ENCODE peak calls at places on chromosomes 12 and 14, in four cellular contexts. One of them, this sample, is unnamed.

GRCh38 chr12:49623142-49623899 is at the start of gene PRPF40B:
- DNase-seq in NCI-H510A treated with DMSO at 0.1 percent for 48 hours: peak
- DNase-seq in stimulated activated CD4-positive, alpha-beta T cell treated with anti-CD3 and anti-CD28 coated beads, TNF-alpha, amount 100 ng/mL, for 1 hour: peak
- DNase-seq in AML-193: peak
- DNase-seq in this sample: peak

GRCh38 chr12:114764516-114764915 is 80.5 kb upstream of the TBX3 start:
- DNase-seq in NCI-H510A treated with DMSO at 0.1 percent for 48 hours: no peak
- DNase-seq in AML-193: no peak
- DNase-seq in stimulated activated CD4-positive, alpha-beta T cell treated with anti-CD3 and anti-CD28 coated beads, TNF-alpha, amount 100 ng/mL, for 1 hour: no peak
- DNase-seq in this sample: no peak

GRCh38 chr14:71206766-71207371 is 299.6 kb downstream of the PCNX1 start:
- DNase-seq in AML-193: no peak
- DNase-seq in stimulated activated CD4-positive, alpha-beta T cell treated with anti-CD3 and anti-CD28 coated beads, TNF-alpha, amount 100 ng/mL, for 1 hour: no peak
- DNase-seq in NCI-H510A treated with DMSO at 0.1 percent for 48 hours: no peak
- DNase-seq in this sample: no peak

GRCh38 chr12:79547735-79548347 is 142.9 kb downstream of the PAWR start:
- DNase-seq in stimulated activated CD4-positive, alpha-beta T cell treated with anti-CD3 and anti-CD28 coated beads, TNF-alpha, amount 100 ng/mL, for 1 hour: no peak
- DNase-seq in NCI-H510A treated with DMSO at 0.1 percent for 48 hours: peak
- DNase-seq in AML-193: peak
- DNase-seq in this sample: no peak

GRCh38 chr12:94134226-94134795 is 14.1 kb upstream of the PLXNC1 start:
- DNase-seq in NCI-H510A treated with DMSO at 0.1 percent for 48 hours: peak
- DNase-seq in stimulated activated CD4-positive, alpha-beta T cell treated with anti-CD3 and anti-CD28 coated beads, TNF-alpha, amount 100 ng/mL, for 1 hour: no peak
- DNase-seq in AML-193: peak
- DNase-seq in this sample: no peak

GRCh38 chr14:67417633-67418032 is 5.7 kb upstream of the PLEK2 start:
- DNase-seq in NCI-H510A treated with DMSO at 0.1 percent for 48 hours: no peak
- DNase-seq in stimulated activated CD4-positive, alpha-beta T cell treated with anti-CD3 and anti-CD28 coated beads, TNF-alpha, amount 100 ng/mL, for 1 hour: no peak
- DNase-seq in AML-193: no peak
- DNase-seq in this sample: no peak

GRCh38 chr12:132672678-132673077 is 14.5 kb downstream of the POLE start:
- DNase-seq in NCI-H510A treated with DMSO at 0.1 percent for 48 hours: no peak
- DNase-seq in AML-193: no peak
- DNase-seq in stimulated activated CD4-positive, alpha-beta T cell treated with anti-CD3 and anti-CD28 coated beads, TNF-alpha, amount 100 ng/mL, for 1 hour: no peak
- DNase-seq in this sample: no peak

GRCh38 chr14:65100905-65101541 is 1.3 kb downstream of the MAX start:
- DNase-seq in NCI-H510A treated with DMSO at 0.1 percent for 48 hours: no peak
- DNase-seq in stimulated activated CD4-positive, alpha-beta T cell treated with anti-CD3 and anti-CD28 coated beads, TNF-alpha, amount 100 ng/mL, for 1 hour: no peak
- DNase-seq in AML-193: peak
- DNase-seq in this sample: no peak

GRCh38 chr14:68675233-68675577 is 117.7 kb downstream of the ZFP36L1 start:
- DNase-seq in AML-193: no peak
- DNase-seq in stimulated activated CD4-positive, alpha-beta T cell treated with anti-CD3 and anti-CD28 coated beads, TNF-alpha, amount 100 ng/mL, for 1 hour: no peak
- DNase-seq in NCI-H510A treated with DMSO at 0.1 percent for 48 hours: no peak
- DNase-seq in this sample: no peak

GRCh38 chr12:663293-663871 is at the start of gene NINJ2:
- DNase-seq in AML-193: no peak
- DNase-seq in stimulated activated CD4-positive, alpha-beta T cell treated with anti-CD3 and anti-CD28 coated beads, TNF-alpha, amount 100 ng/mL, for 1 hour: no peak
- DNase-seq in NCI-H510A treated with DMSO at 0.1 percent for 48 hours: no peak
- DNase-seq in this sample: no peak

GRCh38 chr12:100200450-100201181 is at the start of gene ACTR6:
- DNase-seq in AML-193: peak
- DNase-seq in stimulated activated CD4-positive, alpha-beta T cell treated with anti-CD3 and anti-CD28 coated beads, TNF-alpha, amount 100 ng/mL, for 1 hour: peak
- DNase-seq in NCI-H510A treated with DMSO at 0.1 percent for 48 hours: peak
- DNase-seq in this sample: peak

GRCh38 chr12:5830121-5830520 is 114.9 kb downstream of the ANO2 start:
- DNase-seq in NCI-H510A treated with DMSO at 0.1 percent for 48 hours: no peak
- DNase-seq in stimulated activated CD4-positive, alpha-beta T cell treated with anti-CD3 and anti-CD28 coated beads, TNF-alpha, amount 100 ng/mL, for 1 hour: no peak
- DNase-seq in AML-193: no peak
- DNase-seq in this sample: no peak

GRCh38 chr12:47242426-47242825 is 162.7 kb upstream of the AMIGO2 start:
- DNase-seq in AML-193: no peak
- DNase-seq in NCI-H510A treated with DMSO at 0.1 percent for 48 hours: no peak
- DNase-seq in stimulated activated CD4-positive, alpha-beta T cell treated with anti-CD3 and anti-CD28 coated beads, TNF-alpha, amount 100 ng/mL, for 1 hour: no peak
- DNase-seq in this sample: no peak

GRCh38 chr14:36988989-36989388 is 183.4 kb downstream of the SLC25A21 start:
- DNase-seq in AML-193: no peak
- DNase-seq in NCI-H510A treated with DMSO at 0.1 percent for 48 hours: no peak
- DNase-seq in stimulated activated CD4-positive, alpha-beta T cell treated with anti-CD3 and anti-CD28 coated beads, TNF-alpha, amount 100 ng/mL, for 1 hour: no peak
- DNase-seq in this sample: no peak

GRCh38 chr12:56721721-56722120 is 3.4 kb downstream of the NACA start:
- DNase-seq in AML-193: no peak
- DNase-seq in stimulated activated CD4-positive, alpha-beta T cell treated with anti-CD3 and anti-CD28 coated beads, TNF-alpha, amount 100 ng/mL, for 1 hour: no peak
- DNase-seq in NCI-H510A treated with DMSO at 0.1 percent for 48 hours: no peak
- DNase-seq in this sample: no peak

GRCh38 chr14:64761441-64762043 is 57.3 kb downstream of the PLEKHG3 start:
- DNase-seq in AML-193: no peak
- DNase-seq in stimulated activated CD4-positive, alpha-beta T cell treated with anti-CD3 and anti-CD28 coated beads, TNF-alpha, amount 100 ng/mL, for 1 hour: no peak
- DNase-seq in NCI-H510A treated with DMSO at 0.1 percent for 48 hours: peak
- DNase-seq in this sample: no peak

GRCh38 chr14:60348211-60348610 is 99.2 kb downstream of the PPM1A start:
- DNase-seq in NCI-H510A treated with DMSO at 0.1 percent for 48 hours: peak
- DNase-seq in AML-193: no peak
- DNase-seq in stimulated activated CD4-positive, alpha-beta T cell treated with anti-CD3 and anti-CD28 coated beads, TNF-alpha, amount 100 ng/mL, for 1 hour: no peak
- DNase-seq in this sample: no peak

GRCh38 chr14:23539209-23539866 is 12.2 kb downstream of the ZFHX2 start:
- DNase-seq in NCI-H510A treated with DMSO at 0.1 percent for 48 hours: peak
- DNase-seq in stimulated activated CD4-positive, alpha-beta T cell treated with anti-CD3 and anti-CD28 coated beads, TNF-alpha, amount 100 ng/mL, for 1 hour: no peak
- DNase-seq in AML-193: peak
- DNase-seq in this sample: no peak

GRCh38 chr12:1115471-1116242 is 124.6 kb downstream of the ERC1 start:
- DNase-seq in NCI-H510A treated with DMSO at 0.1 percent for 48 hours: no peak
- DNase-seq in stimulated activated CD4-positive, alpha-beta T cell treated with anti-CD3 and anti-CD28 coated beads, TNF-alpha, amount 100 ng/mL, for 1 hour: no peak
- DNase-seq in AML-193: no peak
- DNase-seq in this sample: no peak

GRCh38 chr14:47675489-47676300 is at the start of gene MDGA2:
- DNase-seq in stimulated activated CD4-positive, alpha-beta T cell treated with anti-CD3 and anti-CD28 coated beads, TNF-alpha, amount 100 ng/mL, for 1 hour: no peak
- DNase-seq in NCI-H510A treated with DMSO at 0.1 percent for 48 hours: peak
- DNase-seq in AML-193: no peak
- DNase-seq in this sample: no peak

GRCh38 chr12:3732901-3733300 is 20.0 kb downstream of the CRACR2A start:
- DNase-seq in AML-193: no peak
- DNase-seq in stimulated activated CD4-positive, alpha-beta T cell treated with anti-CD3 and anti-CD28 coated beads, TNF-alpha, amount 100 ng/mL, for 1 hour: no peak
- DNase-seq in NCI-H510A treated with DMSO at 0.1 percent for 48 hours: peak
- DNase-seq in this sample: no peak

GRCh38 chr12:54331-54730 is 12.2 kb upstream of the IQSEC3 start:
- DNase-seq in NCI-H510A treated with DMSO at 0.1 percent for 48 hours: no peak
- DNase-seq in stimulated activated CD4-positive, alpha-beta T cell treated with anti-CD3 and anti-CD28 coated beads, TNF-alpha, amount 100 ng/mL, for 1 hour: no peak
- DNase-seq in AML-193: no peak
- DNase-seq in this sample: no peak

GRCh38 chr12:104219361-104219892 is 3.8 kb downstream of the TXNRD1 start:
- DNase-seq in NCI-H510A treated with DMSO at 0.1 percent for 48 hours: peak
- DNase-seq in stimulated activated CD4-positive, alpha-beta T cell treated with anti-CD3 and anti-CD28 coated beads, TNF-alpha, amount 100 ng/mL, for 1 hour: no peak
- DNase-seq in AML-193: peak
- DNase-seq in this sample: no peak

GRCh38 chr14:98138666-98139065 is 1133.3 kb downstream of the BCL11B start:
- DNase-seq in stimulated activated CD4-positive, alpha-beta T cell treated with anti-CD3 and anti-CD28 coated beads, TNF-alpha, amount 100 ng/mL, for 1 hour: peak
- DNase-seq in NCI-H510A treated with DMSO at 0.1 percent for 48 hours: no peak
- DNase-seq in AML-193: peak
- DNase-seq in this sample: peak

GRCh38 chr12:8697120-8697475 is 693 bp upstream of the RIMKLB start:
- DNase-seq in NCI-H510A treated with DMSO at 0.1 percent for 48 hours: peak
- DNase-seq in AML-193: peak
- DNase-seq in stimulated activated CD4-positive, alpha-beta T cell treated with anti-CD3 and anti-CD28 coated beads, TNF-alpha, amount 100 ng/mL, for 1 hour: no peak
- DNase-seq in this sample: no peak

GRCh38 chr12:127120851-127121250 is 1146.1 kb upstream of the TMEM132C start:
- DNase-seq in NCI-H510A treated with DMSO at 0.1 percent for 48 hours: no peak
- DNase-seq in stimulated activated CD4-positive, alpha-beta T cell treated with anti-CD3 and anti-CD28 coated beads, TNF-alpha, amount 100 ng/mL, for 1 hour: no peak
- DNase-seq in AML-193: no peak
- DNase-seq in this sample: no peak

GRCh38 chr14:91154851-91155625 is 41.2 kb downstream of the DGLUCY start:
- DNase-seq in AML-193: no peak
- DNase-seq in stimulated activated CD4-positive, alpha-beta T cell treated with anti-CD3 and anti-CD28 coated beads, TNF-alpha, amount 100 ng/mL, for 1 hour: no peak
- DNase-seq in NCI-H510A treated with DMSO at 0.1 percent for 48 hours: peak
- DNase-seq in this sample: no peak

This sample was measured in activated CD4-positive, alpha-beta T cell treated with anti-CD3 and anti-CD28 coated beads for 1 hour.